ENCODE peak calls at places on chromosomes 12 and 14, in ten cellular contexts. N is IMR-90; X is endodermal cell; I is body of pancreas; J is prostate gland; Y is lung; A is cardiac muscle cell; C is CD4-positive, CD25-positive, alpha-beta regulatory T cell; Q is adipocyte; O is fibroblast of lung. U is an unnamed sample. For H3K4me1, the result is how much of the 10 kb centered on the place peaks cover.

GRCh38 chr14:58717211-58717610 is 79.4 kb downstream of the DACT1 start:
- DNase-seq in N (peak), X (no peak), I (no peak), J (no peak), Y (no peak), A (no peak), C (no peak), Q (no peak), O (peak), U (no peak)

GRCh38 chr12:68267892-68268396 is 14.5 kb upstream of the IL22 start:
- DNase-seq in N (peak), X (peak), I (no peak), J (no peak), Y (no peak), A (peak), C (no peak), Q (peak), O (peak), U (no peak)

GRCh38 chr12:82357845-82358199 is 365 bp downstream of the CCDC59 start:
- DNase-seq in N (no peak), X (no peak), I (no peak), J (no peak), Y (no peak), A (no peak), C (no peak), Q (peak), O (peak), U (no peak)

GRCh38 chr14:102568115-102568614 is 24.3 kb upstream of the RCOR1 start:
- DNase-seq in N (no peak), X (peak), I (peak), J (no peak), Y (peak), A (no peak), C (no peak), Q (no peak), O (no peak), U (no peak)

GRCh38 chr14:101340556-101340955 is 220.7 kb upstream of the DIO3 start:
- DNase-seq in N (no peak), X (no peak), I (no peak), J (no peak), Y (no peak), A (no peak), C (no peak), Q (no peak), O (no peak), U (no peak)

GRCh38 chr14:106518054-106518943 is 991.9 kb downstream of the TMEM121 start:
- DNase-seq in N (no peak), X (no peak), I (peak), J (no peak), Y (peak), A (no peak), C (peak), Q (no peak), O (no peak), U (peak)

GRCh38 chr14:68632591-68632895 is 160.3 kb downstream of the ZFP36L1 start:
- DNase-seq in N (no peak), X (no peak), I (no peak), J (no peak), Y (no peak), A (no peak), C (no peak), Q (no peak), O (no peak), U (no peak)

GRCh38 chr12:70120970-70121369 is 122.3 kb upstream of the CNOT2 start:
- DNase-seq in N (no peak), X (no peak), I (no peak), J (no peak), Y (no peak), A (no peak), C (no peak), Q (no peak), O (no peak), U (no peak)

GRCh38 chr12:66663605-66664004 is 15.3 kb downstream of the GRIP1 start:
- DNase-seq in N (no peak), X (no peak), I (no peak), J (no peak), Y (no peak), A (no peak), C (no peak), Q (no peak), O (no peak), U (no peak)

GRCh38 chr12:117530796-117531195 is 169.4 kb upstream of the NOS1 start:
- DNase-seq in N (no peak), X (peak), I (no peak), J (no peak), Y (no peak), A (no peak), C (no peak), Q (no peak), O (no peak), U (no peak)

GRCh38 chr12:33438890-33439586 is 581 bp downstream of the SYT10 start:
- DNase-seq in N (no peak), X (peak), I (no peak), J (no peak), Y (no peak), A (no peak), C (no peak), Q (no peak), O (peak), U (no peak)

GRCh38 chr14:98957211-98958047 is 314.6 kb downstream of the BCL11B start:
- DNase-seq in N (no peak), X (peak), I (peak), J (no peak), Y (peak), A (peak), C (no peak), Q (peak), O (peak), U (no peak)

GRCh38 chr12:122956028-122956427 is 10.2 kb downstream of the ABCB9 start:
- DNase-seq in N (no peak), X (no peak), I (no peak), J (no peak), Y (no peak), A (no peak), C (no peak), Q (no peak), O (no peak), U (no peak)

GRCh38 chr12:51171884-51172514 is 936 bp downstream of the TFCP2 start:
- DNase-seq in N (peak), X (no peak), I (peak), J (no peak), Y (no peak), A (peak), C (no peak), Q (peak), O (peak), U (peak)

GRCh38 chr12:41962171-41962572 is 182.5 kb downstream of the GXYLT1 start:
- DNase-seq in N (no peak), X (no peak), I (peak), J (no peak), Y (no peak), A (no peak), C (no peak), Q (no peak), O (no peak), U (peak)

GRCh38 chr12:58860050-58860787 is 60.1 kb downstream of the LRIG3 start:
- DNase-seq in N (no peak), X (peak), I (peak), J (no peak), Y (no peak), A (no peak), C (no peak), Q (no peak), O (no peak), U (no peak)

GRCh38 chr12:12081836-12082497 is 11.2 kb downstream of the BCL2L14 start:
- DNase-seq in N (peak), X (peak), I (no peak), J (no peak), Y (no peak), A (peak), C (no peak), Q (peak), O (peak), U (peak)

GRCh38 chr12:127770123-127770522 is 496.8 kb upstream of the TMEM132C start:
- DNase-seq in N (no peak), X (no peak), I (no peak), J (no peak), Y (no peak), A (no peak), C (no peak), Q (no peak), O (no peak), U (no peak)

GRCh38 chr12:125861299-125862281 is 796.4 kb downstream of the AACS start:
- DNase-seq in N (no peak), X (peak), I (peak), J (peak), Y (peak), A (no peak), C (no peak), Q (no peak), O (peak), U (no peak)

GRCh38 chr14:39175445-39176262 is 600 bp downstream of the PNN start:
- DNase-seq in N (peak), X (peak), I (no peak), J (no peak), Y (peak), A (peak), C (no peak), Q (peak), O (peak), U (peak)

GRCh38 chr12:92442782-92443181 is 260.0 kb upstream of the PLEKHG7 start:
- DNase-seq in N (no peak), X (no peak), I (no peak), J (no peak), Y (no peak), A (peak), C (no peak), Q (no peak), O (no peak), U (no peak)

GRCh38 chr14:30572771-30573170 is 13.8 kb downstream of the G2E3 start:
- DNase-seq in N (no peak), X (no peak), I (no peak), J (no peak), Y (no peak), A (no peak), C (no peak), Q (no peak), O (no peak), U (no peak)

GRCh38 chr14:69314327-69314726 is 54.4 kb downstream of the GALNT16 start:
- DNase-seq in N (no peak), X (peak), I (no peak), J (no peak), Y (no peak), A (no peak), C (no peak), Q (no peak), O (no peak), U (no peak)

GRCh38 chr14:44438936-44439335 is 68.1 kb downstream of the FSCB start:
- DNase-seq in N (no peak), X (no peak), I (no peak), J (no peak), Y (no peak), A (no peak), C (no peak), Q (no peak), O (no peak), U (no peak)

GRCh38 chr12:40106655-40107054 is 774 bp upstream of the SLC2A13 start:
- DNase-seq in N (no peak), X (peak), I (no peak), J (no peak), Y (no peak), A (no peak), C (no peak), Q (no peak), O (no peak), U (no peak)

GRCh38 chr14:57485635-57486034 is 8.0 kb downstream of the CCDC198 start:
- DNase-seq in N (no peak), X (no peak), I (no peak), J (no peak), Y (no peak), A (no peak), C (no peak), Q (no peak), O (no peak), U (no peak)

GRCh38 chr14:104644236-104644635 is 39.7 kb upstream of the TMEM179 start:
- DNase-seq in N (no peak), X (no peak), I (no peak), J (no peak), Y (no peak), A (no peak), C (no peak), Q (no peak), O (no peak), U (no peak)

GRCh38 chr12:88202500-88202899 is 60.4 kb downstream of the TMTC3 start:
- DNase-seq in N (peak), X (no peak), I (no peak), J (no peak), Y (no peak), A (no peak), C (no peak), Q (no peak), O (peak), U (no peak)

GRCh38 chr12:108573310-108573709 is 10.9 kb downstream of the ISCU start:
- DNase-seq in N (no peak), X (no peak), I (no peak), J (no peak), Y (no peak), A (no peak), C (no peak), Q (no peak), O (no peak), U (no peak)

GRCh38 chr12:108570743-108571603 is 8.6 kb downstream of the ISCU start:
- DNase-seq in N (peak), X (peak), I (no peak), J (no peak), Y (no peak), A (peak), C (no peak), Q (peak), O (no peak), U (no peak)

GRCh38 chr12:108575199-108575912 is 13.0 kb downstream of the ISCU start:
- DNase-seq in N (no peak), X (peak), I (no peak), J (no peak), Y (no peak), A (peak), C (no peak), Q (no peak), O (no peak), U (no peak)

GRCh38 chr12:108571604-108572165 is 9.3 kb downstream of the ISCU start:
- DNase-seq in N (no peak), X (peak), I (no peak), J (no peak), Y (peak), A (no peak), C (no peak), Q (no peak), O (no peak), U (no peak)

DNA sequence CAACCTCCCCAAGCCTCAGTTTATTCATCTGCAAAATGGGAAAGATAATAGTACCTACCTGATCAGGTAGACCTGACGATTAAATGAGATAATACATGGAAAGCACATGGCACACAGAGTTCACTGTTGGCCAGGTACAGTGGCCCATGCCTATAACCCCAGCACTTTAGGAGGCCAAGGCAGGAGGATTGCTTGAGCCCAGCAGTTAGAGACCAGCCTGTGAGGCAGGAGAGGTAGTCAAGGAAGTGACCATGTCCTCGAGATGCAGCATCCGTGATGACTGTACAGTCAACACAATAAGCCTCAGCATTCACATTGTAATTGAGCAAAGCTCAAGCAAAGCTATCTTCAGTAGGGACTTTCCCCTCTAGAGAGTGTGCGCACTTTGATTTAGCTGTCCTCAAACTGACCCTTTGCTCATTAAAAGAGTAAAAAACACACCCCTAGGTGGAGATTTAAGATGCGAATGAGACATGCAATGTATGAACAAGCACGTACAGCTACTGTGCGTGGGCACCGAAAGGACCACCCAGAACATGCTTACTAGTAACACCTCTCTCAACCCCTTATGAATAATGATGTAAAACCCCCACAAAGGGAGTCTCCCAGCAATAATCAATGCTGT is 9.9 kb downstream of the ISCU start:
- DNase-seq in N (no peak), X (peak), I (no peak), J (no peak), Y (peak), A (no peak), C (no peak), Q (no peak), O (peak), U (no peak)
- H3K4me1 ChIP-seq in N (under half), X (under half), I (under half), J (under half), Y (under half), A (under half), C (under half), Q (under half), O (under half), U (under half)

GRCh38 chr12:54355104-54355815 is 9.0 kb downstream of the GPR84 start:
- DNase-seq in N (no peak), X (peak), I (no peak), J (no peak), Y (no peak), A (no peak), C (no peak), Q (no peak), O (no peak), U (no peak)

GRCh38 chr12:54358620-54358944 is 5.7 kb downstream of the GPR84 start:
- DNase-seq in N (no peak), X (no peak), I (no peak), J (no peak), Y (no peak), A (no peak), C (no peak), Q (peak), O (no peak), U (no peak)

GRCh38 chr12:54356228-54356627 is 8.1 kb downstream of the GPR84 start:
- DNase-seq in N (no peak), X (no peak), I (no peak), J (peak), Y (no peak), A (no peak), C (no peak), Q (no peak), O (no peak), U (no peak)

GRCh38 chr12:54357802-54358619 is 6.3 kb downstream of the GPR84 start:
- DNase-seq in N (no peak), X (peak), I (no peak), J (no peak), Y (no peak), A (no peak), C (peak), Q (peak), O (peak), U (no peak)

GRCh38 chr12:54356951-54357356 is 7.3 kb downstream of the GPR84 start:
- DNase-seq in N (no peak), X (peak), I (no peak), J (no peak), Y (no peak), A (no peak), C (no peak), Q (no peak), O (no peak), U (no peak)
- H3K4me1 ChIP-seq in N (under half), X (under half), I (half or more), J (under half), Y (under half), A (half or more), C (under half), Q (half or more), O (under half), U (under half)

DNA sequence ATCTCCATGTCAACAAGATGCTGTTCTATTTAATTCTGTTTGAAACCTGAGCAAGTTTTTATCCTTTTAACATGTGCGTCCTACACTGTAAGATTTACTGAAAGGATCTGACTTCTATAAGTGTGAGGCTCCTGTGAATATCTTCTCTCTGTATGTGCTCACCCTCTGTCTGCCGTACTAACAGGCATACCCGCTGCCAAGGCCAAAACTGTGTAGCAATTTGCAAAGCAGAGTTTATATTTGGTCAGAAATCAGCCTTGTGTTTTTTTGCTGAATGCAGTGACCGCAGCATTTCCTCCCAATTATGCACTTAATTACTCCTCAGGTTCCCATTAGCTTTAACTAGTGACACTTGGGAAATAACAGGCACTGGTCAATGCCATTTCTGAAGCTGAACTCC is 12.3 kb downstream of the CHST11 start:
- DNase-seq in N (no peak), X (no peak), I (no peak), J (no peak), Y (no peak), A (no peak), C (no peak), Q (no peak), O (no peak), U (no peak)
- H3K4me1 ChIP-seq in N (under half), X (under half), I (under half), J (under half), Y (under half), A (under half), C (half or more), Q (under half), O (under half), U (under half)

GRCh38 chr14:49870908-49871307 is 18.3 kb upstream of the NEMF start:
- DNase-seq in N (no peak), X (no peak), I (no peak), J (no peak), Y (no peak), A (no peak), C (no peak), Q (no peak), O (no peak), U (no peak)

GRCh38 chr14:49863483-49864262 is 11.1 kb upstream of the NEMF start:
- DNase-seq in N (no peak), X (no peak), I (peak), J (no peak), Y (no peak), A (no peak), C (no peak), Q (peak), O (no peak), U (no peak)

GRCh38 chr14:49868720-49869114 is 16.1 kb upstream of the NEMF start:
- DNase-seq in N (no peak), X (no peak), I (no peak), J (no peak), Y (no peak), A (no peak), C (no peak), Q (no peak), O (no peak), U (no peak)

GRCh38 chr14:49865431-49865859 is 12.9 kb upstream of the NEMF start:
- DNase-seq in N (peak), X (peak), I (peak), J (peak), Y (peak), A (peak), C (peak), Q (peak), O (peak), U (peak)

GRCh38 chr14:49867831-49868719 is 15.5 kb upstream of the NEMF start:
- DNase-seq in N (peak), X (peak), I (peak), J (peak), Y (peak), A (peak), C (peak), Q (peak), O (peak), U (peak)
- H3K4me1 ChIP-seq in N (under half), X (under half), I (under half), J (under half), Y (under half), A (under half), C (under half), Q (under half), O (under half), U (under half)

GRCh38 chr14:100067971-100068959 is 3.0 kb downstream of the EVL start:
- DNase-seq in N (peak), X (no peak), I (peak), J (no peak), Y (peak), A (peak), C (peak), Q (no peak), O (peak), U (no peak)

GRCh38 chr14:100070310-100070709 is 5.1 kb downstream of the EVL start:
- DNase-seq in N (no peak), X (no peak), I (no peak), J (no peak), Y (no peak), A (no peak), C (peak), Q (no peak), O (no peak), U (no peak)

GRCh38 chr14:100067481-100067880 is 2.3 kb downstream of the EVL start:
- DNase-seq in N (no peak), X (no peak), I (no peak), J (no peak), Y (no peak), A (no peak), C (no peak), Q (no peak), O (no peak), U (no peak)

GRCh38 chr14:100071545-100071944 is 6.3 kb downstream of the EVL start:
- DNase-seq in N (no peak), X (no peak), I (no peak), J (no peak), Y (no peak), A (no peak), C (no peak), Q (no peak), O (no peak), U (no peak)

GRCh38 chr14:100069161-100069800 is 4.1 kb downstream of the EVL start:
- DNase-seq in N (no peak), X (no peak), I (no peak), J (no peak), Y (no peak), A (no peak), C (no peak), Q (no peak), O (no peak), U (no peak)
- H3K4me1 ChIP-seq in N (under half), X (under half), I (under half), J (under half), Y (under half), A (under half), C (half or more), Q (under half), O (under half), U (under half)

DNA sequence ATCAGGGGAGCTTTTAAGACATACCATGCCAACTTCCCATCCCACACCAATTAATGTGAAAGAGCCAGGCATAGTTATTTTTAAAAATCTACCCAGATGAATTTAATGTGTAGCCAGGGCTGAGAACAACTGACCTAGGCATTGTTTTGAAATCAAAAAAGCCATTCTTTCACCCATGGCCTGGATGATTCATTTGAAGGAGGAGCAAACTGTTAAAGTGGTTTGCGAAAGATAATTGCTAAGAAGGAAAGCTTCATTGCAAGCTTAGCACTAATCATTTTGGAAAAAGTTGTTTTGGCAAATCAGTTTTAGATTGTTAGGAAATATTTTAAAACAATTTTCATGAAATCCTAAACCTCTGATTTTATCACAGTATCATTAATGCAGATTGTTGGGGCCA is 2.1 kb upstream of the GTSF1 start:
- DNase-seq in N (no peak), X (no peak), I (no peak), J (no peak), Y (no peak), A (peak), C (no peak), Q (peak), O (peak), U (no peak)
- H3K4me1 ChIP-seq in N (under half), X (under half), I (under half), J (under half), Y (under half), A (under half), C (under half), Q (under half), O (under half), U (under half)

U was measured in HAP-1.